ENCODE peak calls at places on chromosomes 6 and 20, in five cellular contexts. P is kidney tubule cell; O is T-helper 1 cell; Q is SIG-M5; G is activated CD4-positive, alpha-beta T cell treated with anti-CD3 and anti-CD28 coated beads, Interleukin-2, amount 10 ng/mL, durations not matched to agents 7 days and 5 days. K is an unnamed sample.

GRCh38 chr20:22583773-22584629 is at the start of gene FOXA2:
- DNase-seq in P (peak), Q (no peak), O (no peak), G (no peak), K (no peak)

GRCh38 chr6:136763255-136763654 is 29.0 kb downstream of the MAP3K5 start:
- DNase-seq in Q (no peak), G (no peak), P (peak), O (no peak), K (no peak)

GRCh38 chr6:36793296-36793912 is 45.8 kb downstream of the CPNE5 start:
- DNase-seq in G (no peak), Q (no peak), O (no peak), P (no peak), K (no peak)

GRCh38 chr6:10759312-10759839 is 11.8 kb downstream of the TMEM14B start:
- DNase-seq in O (no peak), Q (no peak), P (peak), G (no peak), K (no peak)

GRCh38 chr20:48921883-48922867 is 664 bp downstream of the ARFGEF2 start:
- DNase-seq in P (peak), Q (no peak), G (no peak), O (peak), K (no peak)

GRCh38 chr20:62227977-62228958 is 8.2 kb upstream of the HRH3 start:
- DNase-seq in P (no peak), O (no peak), G (no peak), Q (no peak), K (no peak)

GRCh38 chr20:21315138-21315537 is 12.0 kb downstream of the XRN2 start:
- DNase-seq in P (peak), G (no peak), Q (no peak), O (no peak), K (no peak)

GRCh38 chr6:163725008-163725941 is 310.8 kb downstream of the QKI start:
- DNase-seq in G (no peak), P (peak), O (no peak), Q (no peak), K (no peak)

GRCh38 chr20:4876731-4877130 is 124.6 kb downstream of the SLC23A2 start:
- DNase-seq in P (peak), G (no peak), Q (no peak), O (no peak), K (no peak)

GRCh38 chr6:108167449-108167903 is 1.7 kb downstream of the NR2E1 start:
- DNase-seq in P (no peak), O (no peak), Q (no peak), G (no peak), K (no peak)

GRCh38 chr6:137159912-137160311 is 13.5 kb downstream of the IL22RA2 start:
- DNase-seq in P (no peak), Q (no peak), G (no peak), O (no peak), K (no peak)

GRCh38 chr6:100998111-100998510 is 117.0 kb upstream of the ASCC3 start:
- DNase-seq in P (no peak), O (no peak), Q (no peak), G (no peak), K (no peak)

GRCh38 chr6:135286962-135287525 is 105.9 kb downstream of the MYB start:
- DNase-seq in P (no peak), O (no peak), G (no peak), Q (peak), K (no peak)

GRCh38 chr6:16130932-16131387 is 2.1 kb downstream of the MYLIP start:
- DNase-seq in G (peak), O (no peak), Q (peak), P (peak), K (peak)

GRCh38 chr20:3092611-3093379 is 8.3 kb upstream of the AVP start:
- DNase-seq in Q (no peak), G (peak), P (no peak), O (no peak), K (no peak)

K was measured in effector memory CD8-positive, alpha-beta T cell.